ENCODE peak calls at places on chromosomes 13 and 19, in eight cellular contexts. One of them, this sample, is unnamed.

GRCh38 chr19:16888629-16889371 is at the start of gene F2RL3:
- DNase-seq in suprapubic skin: peak; percentile 76
- DNase-seq in nephron progenitor cell: no peak
- DNase-seq in breast epithelium: peak; percentile 42
- DNase-seq in neural crest cell: no peak
- DNase-seq in uterus: peak; percentile 74
- DNase-seq in PC-3: no peak
- DNase-seq in heart right ventricle: peak; percentile 59
- DNase-seq in this sample: no peak

GRCh38 chr19:918481-919156 is 1.5 kb downstream of the KISS1R start:
- DNase-seq in PC-3: peak; percentile 19
- DNase-seq in suprapubic skin: no peak
- DNase-seq in neural crest cell: no peak
- DNase-seq in nephron progenitor cell: peak; percentile 38
- DNase-seq in heart right ventricle: no peak
- DNase-seq in breast epithelium: no peak
- DNase-seq in uterus: no peak
- DNase-seq in this sample: no peak

GRCh38 chr13:111337206-111337605 is 16.8 kb downstream of the TEX29 start:
- DNase-seq in nephron progenitor cell: no peak
- DNase-seq in breast epithelium: no peak
- DNase-seq in uterus: no peak
- DNase-seq in PC-3: peak; percentile 41
- DNase-seq in suprapubic skin: no peak
- DNase-seq in neural crest cell: no peak
- DNase-seq in heart right ventricle: no peak
- DNase-seq in this sample: peak; percentile 29

GRCh38 chr19:48400018-48400742 is 6.7 kb downstream of the GRIN2D start:
- DNase-seq in uterus: no peak
- DNase-seq in breast epithelium: no peak
- DNase-seq in neural crest cell: peak; percentile 51
- DNase-seq in heart right ventricle: peak; percentile 62
- DNase-seq in suprapubic skin: no peak
- DNase-seq in nephron progenitor cell: peak; percentile 48
- DNase-seq in PC-3: peak; percentile 41
- DNase-seq in this sample: no peak

GRCh38 chr13:20505405-20506366 is 20.0 kb downstream of the CRYL1 start:
- DNase-seq in breast epithelium: no peak
- DNase-seq in uterus: no peak
- DNase-seq in neural crest cell: no peak
- DNase-seq in suprapubic skin: no peak
- DNase-seq in PC-3: peak; percentile 75
- DNase-seq in nephron progenitor cell: no peak
- DNase-seq in heart right ventricle: no peak
- DNase-seq in this sample: no peak

GRCh38 chr19:21484631-21485030 is 20.8 kb upstream of the ZNF429 start:
- DNase-seq in suprapubic skin: no peak
- DNase-seq in breast epithelium: no peak
- DNase-seq in PC-3: no peak
- DNase-seq in nephron progenitor cell: no peak
- DNase-seq in heart right ventricle: no peak
- DNase-seq in neural crest cell: no peak
- DNase-seq in uterus: no peak
- DNase-seq in this sample: no peak

GRCh38 chr13:30880151-30880551 is 25.9 kb upstream of the MEDAG start:
- DNase-seq in uterus: no peak
- DNase-seq in PC-3: no peak
- DNase-seq in neural crest cell: no peak
- DNase-seq in nephron progenitor cell: no peak
- DNase-seq in heart right ventricle: no peak
- DNase-seq in suprapubic skin: no peak
- DNase-seq in breast epithelium: no peak
- DNase-seq in this sample: no peak

GRCh38 chr19:36898422-36898821 is 17.7 kb downstream of the ZNF829 start:
- DNase-seq in PC-3: no peak
- DNase-seq in suprapubic skin: no peak
- DNase-seq in nephron progenitor cell: no peak
- DNase-seq in heart right ventricle: no peak
- DNase-seq in neural crest cell: no peak
- DNase-seq in breast epithelium: no peak
- DNase-seq in uterus: no peak
- DNase-seq in this sample: no peak

GRCh38 chr13:67148219-67148583 is 81.9 kb downstream of the PCDH9 start:
- DNase-seq in heart right ventricle: no peak
- DNase-seq in breast epithelium: no peak
- DNase-seq in neural crest cell: no peak
- DNase-seq in suprapubic skin: no peak
- DNase-seq in nephron progenitor cell: no peak
- DNase-seq in PC-3: no peak
- DNase-seq in uterus: no peak
- DNase-seq in this sample: no peak

GRCh38 chr13:78604782-78605611 is 1.6 kb upstream of the POU4F1 start:
- DNase-seq in neural crest cell: no peak
- DNase-seq in heart right ventricle: no peak
- DNase-seq in uterus: no peak
- DNase-seq in suprapubic skin: no peak
- DNase-seq in breast epithelium: no peak
- DNase-seq in PC-3: no peak
- DNase-seq in nephron progenitor cell: no peak
- DNase-seq in this sample: no peak

GRCh38 chr13:101265934-101266333 is 150.4 kb downstream of the NALCN start:
- DNase-seq in suprapubic skin: no peak
- DNase-seq in breast epithelium: no peak
- DNase-seq in heart right ventricle: no peak
- DNase-seq in uterus: no peak
- DNase-seq in neural crest cell: no peak
- DNase-seq in nephron progenitor cell: no peak
- DNase-seq in PC-3: no peak
- DNase-seq in this sample: no peak

GRCh38 chr13:113023217-113023597 is 54.2 kb downstream of the MCF2L start:
- DNase-seq in nephron progenitor cell: no peak
- DNase-seq in suprapubic skin: no peak
- DNase-seq in heart right ventricle: peak; percentile 54
- DNase-seq in uterus: no peak
- DNase-seq in PC-3: no peak
- DNase-seq in neural crest cell: peak; percentile 58
- DNase-seq in breast epithelium: no peak
- DNase-seq in this sample: no peak

GRCh38 chr19:15702590-15702930 is 25.3 kb upstream of the OR10H2 start:
- DNase-seq in uterus: peak; percentile 67
- DNase-seq in PC-3: peak; percentile 42
- DNase-seq in heart right ventricle: peak; percentile 76
- DNase-seq in suprapubic skin: peak; percentile 90
- DNase-seq in neural crest cell: no peak
- DNase-seq in nephron progenitor cell: no peak
- DNase-seq in breast epithelium: peak; percentile 65
- DNase-seq in this sample: no peak

GRCh38 chr19:45340232-45340898 is at the start of gene KLC3:
- DNase-seq in PC-3: peak; percentile 70
- DNase-seq in heart right ventricle: no peak
- DNase-seq in suprapubic skin: no peak
- DNase-seq in uterus: no peak
- DNase-seq in breast epithelium: no peak
- DNase-seq in neural crest cell: no peak
- DNase-seq in nephron progenitor cell: peak; percentile 69
- DNase-seq in this sample: no peak

GRCh38 chr13:110126391-110126961 is 180.5 kb downstream of the COL4A1 start:
- DNase-seq in neural crest cell: no peak
- DNase-seq in PC-3: peak; percentile 89
- DNase-seq in heart right ventricle: peak; percentile 71
- DNase-seq in uterus: peak; percentile 70
- DNase-seq in suprapubic skin: no peak
- DNase-seq in nephron progenitor cell: no peak
- DNase-seq in breast epithelium: peak; percentile 80
- DNase-seq in this sample: no peak

GRCh38 chr13:63107163-63107935 is 1691.7 kb upstream of the PCDH20 start:
- DNase-seq in suprapubic skin: no peak
- DNase-seq in nephron progenitor cell: no peak
- DNase-seq in breast epithelium: no peak
- DNase-seq in uterus: no peak
- DNase-seq in heart right ventricle: no peak
- DNase-seq in PC-3: peak; percentile 33
- DNase-seq in neural crest cell: no peak
- DNase-seq in this sample: no peak

GRCh38 chr13:99923877-99924582 is 47.5 kb downstream of the ZIC5 start:
- DNase-seq in nephron progenitor cell: no peak
- DNase-seq in PC-3: no peak
- DNase-seq in neural crest cell: no peak
- DNase-seq in suprapubic skin: no peak
- DNase-seq in uterus: no peak
- DNase-seq in heart right ventricle: no peak
- DNase-seq in breast epithelium: no peak
- DNase-seq in this sample: no peak

GRCh38 chr13:51923983-51924539 is 62.3 kb downstream of the CCDC70 start:
- DNase-seq in PC-3: peak; percentile 41
- DNase-seq in nephron progenitor cell: no peak
- DNase-seq in suprapubic skin: peak; percentile 45
- DNase-seq in uterus: no peak
- DNase-seq in neural crest cell: no peak
- DNase-seq in heart right ventricle: no peak
- DNase-seq in breast epithelium: no peak
- DNase-seq in this sample: peak; percentile 37

GRCh38 chr13:83819611-83820010 is 62.7 kb downstream of the SLITRK1 start:
- DNase-seq in neural crest cell: no peak
- DNase-seq in breast epithelium: no peak
- DNase-seq in uterus: no peak
- DNase-seq in suprapubic skin: no peak
- DNase-seq in nephron progenitor cell: no peak
- DNase-seq in heart right ventricle: no peak
- DNase-seq in PC-3: peak; percentile 6
- DNase-seq in this sample: no peak

GRCh38 chr19:1475751-1476437 is 3.1 kb downstream of the C19orf25 start:
- DNase-seq in breast epithelium: no peak
- DNase-seq in suprapubic skin: no peak
- DNase-seq in heart right ventricle: peak; percentile 11
- DNase-seq in PC-3: no peak
- DNase-seq in nephron progenitor cell: no peak
- DNase-seq in neural crest cell: no peak
- DNase-seq in uterus: no peak
- DNase-seq in this sample: no peak

DNA sequence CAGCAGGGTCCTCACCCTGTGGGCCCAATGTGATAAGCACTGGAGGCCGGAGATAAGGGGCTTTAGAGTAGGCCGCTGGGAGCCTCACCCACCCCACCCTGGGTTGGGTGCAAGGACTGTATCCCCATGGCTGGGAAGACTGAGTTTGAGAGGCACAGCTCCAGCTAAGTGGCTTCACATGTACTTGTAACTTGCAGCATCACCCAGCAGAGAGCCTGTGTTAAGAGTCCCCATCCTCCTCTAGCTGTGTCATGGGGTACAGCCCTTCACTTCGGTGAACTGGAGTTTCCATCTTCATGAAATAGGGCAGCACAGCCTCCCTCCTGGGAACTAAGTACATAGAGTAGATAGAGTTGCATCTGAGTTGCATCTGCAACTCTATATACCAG is 1.3 kb downstream of the PRDX2 start:
- DNase-seq in breast epithelium: no peak
- DNase-seq in suprapubic skin: no peak
- DNase-seq in PC-3: no peak
- DNase-seq in neural crest cell: no peak
- DNase-seq in uterus: no peak
- DNase-seq in nephron progenitor cell: no peak
- DNase-seq in heart right ventricle: no peak
- DNase-seq in this sample: no peak
- TF ChIP-seq CTCF in breast epithelium: no peak
- TF ChIP-seq CTCF in suprapubic skin: no peak
- TF ChIP-seq CTCF in PC-3: no peak
- TF ChIP-seq CTCF in neural crest cell: no peak
- TF ChIP-seq CTCF in uterus: no peak
- TF ChIP-seq CTCF in nephron progenitor cell: no peak
- TF ChIP-seq CTCF in heart right ventricle: no peak
- TF ChIP-seq CTCF in this sample: no peak

GRCh38 chr19:30084390-30084819 is 142.4 kb downstream of the URI1 start:
- DNase-seq in PC-3: no peak
- DNase-seq in neural crest cell: no peak
- DNase-seq in nephron progenitor cell: no peak
- DNase-seq in suprapubic skin: no peak
- DNase-seq in uterus: no peak
- DNase-seq in heart right ventricle: peak; percentile 33
- DNase-seq in breast epithelium: no peak
- DNase-seq in this sample: no peak

GRCh38 chr19:30085394-30085793 is 143.4 kb downstream of the URI1 start:
- DNase-seq in suprapubic skin: no peak
- DNase-seq in uterus: no peak
- DNase-seq in heart right ventricle: no peak
- DNase-seq in breast epithelium: no peak
- DNase-seq in nephron progenitor cell: no peak
- DNase-seq in PC-3: no peak
- DNase-seq in neural crest cell: no peak
- DNase-seq in this sample: no peak

GRCh38 chr19:30086916-30087315 is 144.9 kb downstream of the URI1 start:
- DNase-seq in suprapubic skin: no peak
- DNase-seq in nephron progenitor cell: no peak
- DNase-seq in PC-3: no peak
- DNase-seq in neural crest cell: no peak
- DNase-seq in heart right ventricle: no peak
- DNase-seq in uterus: no peak
- DNase-seq in breast epithelium: no peak
- DNase-seq in this sample: no peak

GRCh38 chr19:30087381-30088138 is 145.5 kb downstream of the URI1 start:
- DNase-seq in suprapubic skin: no peak
- DNase-seq in breast epithelium: no peak
- DNase-seq in heart right ventricle: no peak
- DNase-seq in nephron progenitor cell: no peak
- DNase-seq in neural crest cell: no peak
- DNase-seq in uterus: no peak
- DNase-seq in PC-3: no peak
- DNase-seq in this sample: no peak

GRCh38 chr19:30086220-30086619 is 144.2 kb downstream of the URI1 start:
- DNase-seq in heart right ventricle: no peak
- DNase-seq in neural crest cell: no peak
- DNase-seq in PC-3: no peak
- DNase-seq in suprapubic skin: no peak
- DNase-seq in nephron progenitor cell: no peak
- DNase-seq in uterus: no peak
- DNase-seq in breast epithelium: no peak
- DNase-seq in this sample: no peak
- TF ChIP-seq CTCF in heart right ventricle: no peak
- TF ChIP-seq CTCF in neural crest cell: no peak
- TF ChIP-seq CTCF in PC-3: no peak
- TF ChIP-seq CTCF in suprapubic skin: no peak
- TF ChIP-seq CTCF in nephron progenitor cell: no peak
- TF ChIP-seq CTCF in uterus: no peak
- TF ChIP-seq CTCF in breast epithelium: no peak
- TF ChIP-seq CTCF in this sample: no peak

GRCh38 chr19:3061214-3062161 is 807 bp downstream of the TLE5 start:
- DNase-seq in PC-3: no peak
- DNase-seq in breast epithelium: no peak
- DNase-seq in nephron progenitor cell: no peak
- DNase-seq in suprapubic skin: no peak
- DNase-seq in heart right ventricle: peak; percentile 78
- DNase-seq in uterus: peak; percentile 71
- DNase-seq in neural crest cell: no peak
- DNase-seq in this sample: no peak
- TF ChIP-seq CTCF in PC-3: peak; percentile 26
- TF ChIP-seq CTCF in breast epithelium: peak; percentile 13
- TF ChIP-seq CTCF in nephron progenitor cell: no peak
- TF ChIP-seq CTCF in suprapubic skin: peak; percentile 13
- TF ChIP-seq CTCF in heart right ventricle: no peak
- TF ChIP-seq CTCF in uterus: peak; percentile 31
- TF ChIP-seq CTCF in neural crest cell: peak; percentile 43
- TF ChIP-seq CTCF in this sample: no peak

GRCh38 chr19:13228561-13228960 is 78.3 kb downstream of the IER2 start:
- DNase-seq in nephron progenitor cell: no peak
- DNase-seq in suprapubic skin: no peak
- DNase-seq in uterus: no peak
- DNase-seq in breast epithelium: no peak
- DNase-seq in neural crest cell: no peak
- DNase-seq in heart right ventricle: no peak
- DNase-seq in PC-3: peak; percentile 61
- DNase-seq in this sample: no peak
- TF ChIP-seq CTCF in nephron progenitor cell: no peak
- TF ChIP-seq CTCF in suprapubic skin: no peak
- TF ChIP-seq CTCF in uterus: no peak
- TF ChIP-seq CTCF in breast epithelium: no peak
- TF ChIP-seq CTCF in neural crest cell: no peak
- TF ChIP-seq CTCF in heart right ventricle: no peak
- TF ChIP-seq CTCF in PC-3: peak; percentile 43
- TF ChIP-seq CTCF in this sample: no peak